ENCODE peak calls at places on chromosome 7, in ten cellular contexts. V is neuronal stem cell, E is mesendoderm, Z is IMR-90, M is fibroblast of lung, A is colonic mucosa, K is adipocyte, F is GM12878, O is mammary epithelial cell, C is GM23248. S is an unnamed sample. For H3K36me3, the result is how much of the 10 kb centered on the place peaks cover.

GRCh38 chr7:6271694-6272371 is 591 bp downstream of the CYTH3 start:
- DNase-seq in V (no peak), E (no peak), Z (no peak), M (no peak), A (peak), K (peak), F (no peak), O (no peak), C (peak), S (no peak)

GRCh38 chr7:2941201-2941859 is 97.2 kb upstream of the GNA12 start:
- DNase-seq in V (no peak), E (no peak), Z (no peak), M (no peak), A (no peak), K (no peak), F (no peak), O (peak), C (no peak), S (no peak)

GRCh38 chr7:6385909-6386560 is 61.7 kb downstream of the DAGLB start:
- DNase-seq in V (no peak), E (no peak), Z (no peak), M (no peak), A (no peak), K (no peak), F (no peak), O (no peak), C (no peak), S (no peak)

GRCh38 chr7:2247141-2247985 is 5.3 kb downstream of the NUDT1 start:
- DNase-seq in V (no peak), E (peak), Z (no peak), M (no peak), A (no peak), K (peak), F (no peak), O (no peak), C (peak), S (no peak)

GRCh38 chr7:152556013-152556412 is 119.9 kb downstream of the XRCC2 start:
- DNase-seq in V (no peak), E (no peak), Z (no peak), M (no peak), A (no peak), K (no peak), F (no peak), O (no peak), C (no peak), S (no peak)

GRCh38 chr7:14688208-14688607 is 214.3 kb downstream of the DGKB start:
- DNase-seq in V (no peak), E (no peak), Z (no peak), M (no peak), A (no peak), K (no peak), F (no peak), O (no peak), C (no peak), S (no peak)

GRCh38 chr7:118311121-118311803 is 86.8 kb downstream of the ANKRD7 start:
- DNase-seq in V (no peak), E (no peak), Z (no peak), M (peak), A (no peak), K (no peak), F (peak), O (peak), C (no peak), S (no peak)

GRCh38 chr7:71885487-71885886 is 526.7 kb downstream of the CALN1 start:
- DNase-seq in V (no peak), E (no peak), Z (no peak), M (no peak), A (no peak), K (no peak), F (no peak), O (no peak), C (no peak), S (no peak)

GRCh38 chr7:44244282-44244681 is 43.5 kb downstream of the YKT6 start:
- DNase-seq in V (peak), E (peak), Z (no peak), M (no peak), A (no peak), K (peak), F (no peak), O (no peak), C (peak), S (no peak)

GRCh38 chr7:19107392-19108147 is 9.9 kb downstream of the TWIST1 start:
- DNase-seq in V (peak), E (peak), Z (peak), M (peak), A (peak), K (peak), F (no peak), O (peak), C (peak), S (peak)

GRCh38 chr7:134891262-134892001 is 94.9 kb upstream of the AGBL3 start:
- DNase-seq in V (peak), E (peak), Z (peak), M (peak), A (peak), K (peak), F (no peak), O (peak), C (peak), S (peak)

GRCh38 chr7:107684287-107684686 is 23.7 kb downstream of the SLC26A4 start:
- DNase-seq in V (no peak), E (no peak), Z (no peak), M (no peak), A (no peak), K (no peak), F (no peak), O (no peak), C (no peak), S (no peak)

GRCh38 chr7:43694399-43694748 is 34.9 kb downstream of the COA1 start:
- DNase-seq in V (no peak), E (no peak), Z (peak), M (peak), A (no peak), K (peak), F (no peak), O (peak), C (peak), S (no peak)

GRCh38 chr7:77455334-77455733 is 39.2 kb upstream of the GSAP start:
- DNase-seq in V (no peak), E (no peak), Z (peak), M (peak), A (peak), K (peak), F (no peak), O (peak), C (peak), S (no peak)

GRCh38 chr7:67021260-67021659 is 24.6 kb downstream of the TYW1 start:
- DNase-seq in V (no peak), E (no peak), Z (no peak), M (no peak), A (no peak), K (no peak), F (no peak), O (no peak), C (no peak), S (no peak)

GRCh38 chr7:115435178-115435577 is 513.3 kb downstream of the MDFIC start:
- DNase-seq in V (no peak), E (no peak), Z (no peak), M (no peak), A (no peak), K (no peak), F (peak), O (no peak), C (no peak), S (no peak)

GRCh38 chr7:87328281-87328680 is 17.2 kb upstream of the CROT start:
- DNase-seq in V (no peak), E (peak), Z (peak), M (peak), A (no peak), K (peak), F (no peak), O (peak), C (peak), S (peak)

GRCh38 chr7:155377837-155378579 is 79.9 kb upstream of the EN2 start:
- DNase-seq in V (no peak), E (peak), Z (peak), M (peak), A (no peak), K (peak), F (no peak), O (peak), C (peak), S (no peak)

GRCh38 chr7:41955475-41956243 is 252.8 kb upstream of the INHBA start:
- DNase-seq in V (peak), E (peak), Z (peak), M (peak), A (peak), K (peak), F (no peak), O (peak), C (peak), S (peak)

GRCh38 chr7:47602272-47603004 is 20.5 kb upstream of the TNS3 start:
- DNase-seq in V (no peak), E (peak), Z (no peak), M (no peak), A (no peak), K (no peak), F (no peak), O (peak), C (no peak), S (no peak)

GRCh38 chr7:43877968-43878864 is 8.9 kb upstream of the MRPS24 start:
- DNase-seq in V (no peak), E (no peak), Z (no peak), M (no peak), A (no peak), K (no peak), F (no peak), O (no peak), C (no peak), S (no peak)

GRCh38 chr7:46321556-46322205 is 400.6 kb upstream of the IGFBP3 start:
- DNase-seq in V (no peak), E (no peak), Z (peak), M (peak), A (no peak), K (peak), F (no peak), O (no peak), C (peak), S (no peak)

GRCh38 chr7:129147723-129148122 is 3.2 kb downstream of the TSPAN33 start:
- DNase-seq in V (no peak), E (no peak), Z (no peak), M (no peak), A (no peak), K (no peak), F (no peak), O (no peak), C (no peak), S (no peak)

GRCh38 chr7:2063562-2064360 is 169.0 kb downstream of the MAD1L1 start:
- DNase-seq in V (no peak), E (no peak), Z (peak), M (no peak), A (peak), K (no peak), F (no peak), O (peak), C (peak), S (no peak)

GRCh38 chr7:32539366-32539765 is 44.1 kb downstream of the AVL9 start:
- DNase-seq in V (no peak), E (no peak), Z (no peak), M (no peak), A (no peak), K (no peak), F (no peak), O (no peak), C (no peak), S (no peak)

GRCh38 chr7:90610105-90610504 is 14.0 kb downstream of the CDK14 start:
- DNase-seq in V (no peak), E (no peak), Z (no peak), M (no peak), A (no peak), K (no peak), F (no peak), O (no peak), C (no peak), S (no peak)

GRCh38 chr7:2517678-2518077 is 1.9 kb upstream of the LFNG start:
- DNase-seq in V (no peak), E (peak), Z (peak), M (peak), A (no peak), K (no peak), F (no peak), O (no peak), C (peak), S (no peak)

GRCh38 chr7:76233538-76234281 is 32.0 kb downstream of the SRRM3 start:
- DNase-seq in V (no peak), E (peak), Z (no peak), M (no peak), A (no peak), K (no peak), F (no peak), O (no peak), C (peak), S (peak)

GRCh38 chr7:1291040-1291689 is 58.5 kb downstream of the UNCX start:
- DNase-seq in V (no peak), E (peak), Z (no peak), M (no peak), A (no peak), K (peak), F (no peak), O (no peak), C (peak), S (no peak)

GRCh38 chr7:42460948-42461347 is 223.9 kb upstream of the GLI3 start:
- DNase-seq in V (no peak), E (no peak), Z (no peak), M (no peak), A (no peak), K (peak), F (no peak), O (no peak), C (peak), S (no peak)

GRCh38 chr7:28309684-28310083 is 102.6 kb upstream of the CREB5 start:
- DNase-seq in V (no peak), E (no peak), Z (no peak), M (no peak), A (no peak), K (no peak), F (no peak), O (no peak), C (no peak), S (no peak)
- H3K9ac ChIP-seq in V (no peak), E (no peak), Z (no peak), M (no peak), A (no peak), K (no peak), F (no peak), O (no peak), C (no peak), S (no peak)

DNA sequence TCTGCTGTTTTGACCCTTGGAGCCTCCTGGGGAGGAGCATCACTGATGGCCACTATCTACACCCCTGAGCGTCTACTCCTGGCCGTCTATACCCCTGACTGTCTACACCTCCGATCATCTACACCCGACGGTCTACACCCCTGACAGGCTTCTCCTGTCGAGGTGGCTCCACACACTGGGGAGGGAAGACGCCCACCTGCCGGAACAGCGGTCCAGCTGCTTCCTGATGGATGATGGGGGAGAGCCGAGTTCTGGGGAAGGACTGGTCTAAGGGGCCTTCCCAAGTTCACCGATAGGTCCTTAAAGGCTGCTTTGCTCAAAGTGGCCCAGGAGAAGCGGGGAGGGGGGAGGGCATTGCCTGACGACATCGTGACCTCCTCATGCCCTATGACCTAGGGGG is 39.4 kb downstream of the GBX1 start:
- DNase-seq in V (no peak), E (no peak), Z (no peak), M (no peak), A (no peak), K (no peak), F (no peak), O (no peak), C (no peak), S (no peak)
- H3K36me3 ChIP-seq in V (half or more), E (under half), Z (half or more), M (under half), A (under half), K (half or more), F (under half), O (under half), C (under half), S (half or more)

GRCh38 chr7:25953859-25954258 is 198.1 kb upstream of the NFE2L3 start:
- DNase-seq in V (no peak), E (no peak), Z (no peak), M (no peak), A (no peak), K (no peak), F (no peak), O (no peak), C (no peak), S (no peak)
- H3K4me3 ChIP-seq in V (no peak), E (no peak), Z (no peak), M (no peak), A (no peak), K (no peak), F (no peak), O (no peak), C (no peak), S (no peak)

GRCh38 chr7:33904680-33905388 is 505 bp upstream of the BMPER start:
- DNase-seq in V (peak), E (peak), Z (peak), M (peak), A (peak), K (peak), F (no peak), O (peak), C (peak), S (peak)
- H3K9ac ChIP-seq in V (peak), E (peak), Z (peak), M (peak), A (peak), K (peak), F (no peak), O (no peak), C (peak), S (peak)

DNA sequence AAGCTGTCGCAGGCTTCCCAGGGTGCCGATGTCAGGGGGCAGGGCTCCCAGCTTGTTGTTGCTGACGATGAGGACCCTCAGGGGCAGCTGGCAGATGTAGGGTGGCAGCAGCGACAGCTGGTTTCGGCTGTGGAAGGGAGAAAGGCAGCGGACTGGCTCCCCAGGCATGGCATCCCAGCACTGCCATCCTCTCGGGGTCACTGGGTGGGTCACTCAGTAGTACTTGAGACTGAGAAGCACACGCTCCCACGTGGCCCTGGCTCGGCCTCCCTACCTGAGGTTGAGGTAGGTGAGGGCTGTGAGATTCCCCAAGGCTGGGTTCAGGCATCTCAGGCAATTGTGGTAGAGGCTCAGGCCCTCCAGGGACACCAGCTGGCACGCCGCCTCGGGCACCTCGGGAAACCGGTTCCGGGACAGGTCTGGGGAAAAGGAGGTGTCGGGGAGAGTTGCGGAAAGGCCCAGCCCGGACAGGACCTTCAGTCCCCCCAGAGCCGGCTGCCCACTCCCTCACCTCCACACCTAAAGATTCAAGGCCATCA is 3.8 kb downstream of the LRCH4 start:
- DNase-seq in V (no peak), E (no peak), Z (no peak), M (no peak), A (no peak), K (no peak), F (no peak), O (no peak), C (no peak), S (no peak)
- H3K36me3 ChIP-seq in V (half or more), E (under half), Z (half or more), M (under half), A (under half), K (under half), F (under half), O (under half), C (under half), S (half or more)

GRCh38 chr7:25893436-25893835 is 258.6 kb upstream of the NFE2L3 start:
- DNase-seq in V (no peak), E (no peak), Z (no peak), M (no peak), A (no peak), K (no peak), F (no peak), O (no peak), C (peak), S (no peak)

GRCh38 chr7:25897261-25897782 is 254.7 kb upstream of the NFE2L3 start:
- DNase-seq in V (no peak), E (no peak), Z (no peak), M (no peak), A (no peak), K (no peak), F (no peak), O (no peak), C (peak), S (no peak)

GRCh38 chr7:25894902-25895791 is 256.9 kb upstream of the NFE2L3 start:
- DNase-seq in V (peak), E (peak), Z (peak), M (peak), A (peak), K (peak), F (peak), O (peak), C (peak), S (no peak)

GRCh38 chr7:25894002-25894901 is 257.7 kb upstream of the NFE2L3 start:
- DNase-seq in V (no peak), E (peak), Z (no peak), M (no peak), A (peak), K (no peak), F (peak), O (peak), C (peak), S (peak)

DNA sequence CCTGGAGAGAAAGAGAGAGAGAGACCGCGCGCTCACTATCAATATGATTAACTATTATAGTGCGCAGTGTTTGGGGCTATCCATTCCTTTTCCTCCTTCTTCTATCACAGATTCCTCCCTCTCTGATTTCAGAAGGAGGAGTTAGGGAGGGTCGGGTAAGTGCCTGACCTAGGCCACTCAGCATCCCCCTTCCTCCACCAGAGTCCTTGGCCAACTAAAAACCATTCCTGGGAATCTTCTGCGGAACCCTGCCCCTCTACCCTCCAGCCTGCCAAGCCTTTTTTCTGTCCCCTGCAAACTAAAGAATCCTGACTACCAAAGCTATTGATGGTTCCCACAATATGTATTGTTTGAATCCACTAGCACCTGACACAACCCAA is 256.2 kb upstream of the NFE2L3 start:
- DNase-seq in V (no peak), E (peak), Z (no peak), M (no peak), A (no peak), K (no peak), F (no peak), O (no peak), C (no peak), S (no peak)
- H3K4me3 ChIP-seq in V (no peak), E (peak), Z (no peak), M (no peak), A (no peak), K (peak), F (no peak), O (no peak), C (no peak), S (no peak)

DNA sequence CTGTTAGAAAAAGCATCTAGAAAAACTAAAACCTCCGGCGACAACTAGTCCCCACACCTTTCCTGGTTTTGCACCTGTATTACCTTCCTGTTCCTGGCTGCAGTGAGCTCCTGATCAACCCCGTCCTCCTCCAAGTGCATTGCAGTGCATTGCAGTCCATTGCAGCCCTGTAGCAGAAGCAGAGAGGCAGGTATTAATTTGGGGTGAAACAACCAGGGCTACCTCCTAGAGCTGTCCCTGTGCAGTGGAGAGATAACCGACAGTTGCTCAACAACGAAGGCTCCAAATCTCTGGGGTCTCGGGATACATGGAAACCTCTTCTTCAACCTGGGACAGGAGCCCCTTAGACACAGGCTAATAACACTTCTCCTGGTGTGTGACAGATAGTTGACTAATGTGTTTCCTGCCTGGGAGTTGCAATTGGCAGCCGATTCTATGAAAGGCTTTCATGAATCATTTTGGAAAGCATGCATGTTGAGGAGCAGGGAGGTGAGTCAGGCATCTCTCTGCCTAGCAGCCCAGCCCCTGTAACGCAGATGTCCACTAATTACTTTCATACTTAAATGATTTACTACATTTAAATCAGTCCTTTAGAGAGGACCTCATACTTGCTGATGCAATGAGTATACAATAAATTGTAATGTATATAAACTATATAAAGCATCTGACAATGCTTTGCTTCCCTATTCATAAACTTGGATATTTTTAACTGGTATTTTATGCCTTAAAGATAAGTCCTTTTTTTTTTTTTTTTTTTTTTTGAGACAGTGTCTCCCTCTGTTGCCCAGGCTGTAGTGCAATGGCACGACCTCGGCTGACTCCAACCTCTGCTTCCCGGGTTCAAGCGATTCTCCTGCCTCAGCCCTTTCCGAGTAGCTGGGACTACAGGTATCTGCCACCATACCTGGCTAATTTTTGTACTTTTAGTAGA is 59.0 kb downstream of the PRR15 start:
- DNase-seq in V (no peak), E (peak), Z (peak), M (peak), A (no peak), K (peak), F (no peak), O (peak), C (peak), S (no peak)
- H3K9ac ChIP-seq in V (peak), E (no peak), Z (no peak), M (no peak), A (no peak), K (no peak), F (no peak), O (no peak), C (peak), S (no peak)

S was measured in NT2/D1.